ENCODE peak calls at places on chromosomes 11 and 22, in ten cellular contexts. One of them, this sample, is unnamed.

GRCh38 chr11:107999759-108000455 is 8.8 kb upstream of the CUL5 start:
- DNase-seq in AG10803: peak; percentile 21
- DNase-seq in bronchial epithelial cell: peak; percentile 63
- DNase-seq in BE2C: peak; percentile 62
- DNase-seq in MCF 10A: peak; percentile 61
- DNase-seq in right atrium auricular region: no peak
- DNase-seq in GM12865: peak; percentile 63
- DNase-seq in astrocyte of the spinal cord: peak; percentile 56
- DNase-seq in progenitor cell of endocrine pancreas: peak; percentile 30
- DNase-seq in kidney: no peak
- DNase-seq in this sample: peak; percentile 59

GRCh38 chr22:49740242-49740641 is 87.4 kb downstream of the BRD1 start:
- DNase-seq in AG10803: no peak
- DNase-seq in bronchial epithelial cell: no peak
- DNase-seq in BE2C: no peak
- DNase-seq in MCF 10A: no peak
- DNase-seq in right atrium auricular region: no peak
- DNase-seq in GM12865: no peak
- DNase-seq in astrocyte of the spinal cord: no peak
- DNase-seq in progenitor cell of endocrine pancreas: no peak
- DNase-seq in kidney: peak; percentile 22
- DNase-seq in this sample: no peak

GRCh38 chr11:44467413-44467812 is 98.0 kb upstream of the CD82 start:
- DNase-seq in AG10803: no peak
- DNase-seq in bronchial epithelial cell: no peak
- DNase-seq in BE2C: no peak
- DNase-seq in MCF 10A: no peak
- DNase-seq in right atrium auricular region: no peak
- DNase-seq in GM12865: no peak
- DNase-seq in astrocyte of the spinal cord: no peak
- DNase-seq in progenitor cell of endocrine pancreas: no peak
- DNase-seq in kidney: no peak
- DNase-seq in this sample: no peak

GRCh38 chr11:64998690-64999431 is 2.1 kb upstream of the BATF2 start:
- DNase-seq in AG10803: no peak
- DNase-seq in bronchial epithelial cell: no peak
- DNase-seq in BE2C: no peak
- DNase-seq in MCF 10A: no peak
- DNase-seq in right atrium auricular region: no peak
- DNase-seq in GM12865: no peak
- DNase-seq in astrocyte of the spinal cord: no peak
- DNase-seq in progenitor cell of endocrine pancreas: no peak
- DNase-seq in kidney: no peak
- DNase-seq in this sample: no peak

GRCh38 chr11:44788536-44789227 is 61.9 kb downstream of the TSPAN18 start:
- DNase-seq in AG10803: peak; percentile 45
- DNase-seq in bronchial epithelial cell: no peak
- DNase-seq in BE2C: no peak
- DNase-seq in MCF 10A: no peak
- DNase-seq in right atrium auricular region: no peak
- DNase-seq in GM12865: no peak
- DNase-seq in astrocyte of the spinal cord: peak; percentile 32
- DNase-seq in progenitor cell of endocrine pancreas: no peak
- DNase-seq in kidney: no peak
- DNase-seq in this sample: no peak

GRCh38 chr22:23847991-23848864 is 9.4 kb upstream of the DERL3 start:
- DNase-seq in AG10803: no peak
- DNase-seq in bronchial epithelial cell: no peak
- DNase-seq in BE2C: no peak
- DNase-seq in MCF 10A: no peak
- DNase-seq in right atrium auricular region: no peak
- DNase-seq in GM12865: no peak
- DNase-seq in astrocyte of the spinal cord: no peak
- DNase-seq in progenitor cell of endocrine pancreas: no peak
- DNase-seq in kidney: peak; percentile 67
- DNase-seq in this sample: no peak

GRCh38 chr11:111939836-111940604 is 2.9 kb downstream of the DIXDC1 start:
- DNase-seq in AG10803: peak; percentile 87
- DNase-seq in bronchial epithelial cell: peak; percentile 87
- DNase-seq in BE2C: peak; percentile 65
- DNase-seq in MCF 10A: peak; percentile 75
- DNase-seq in right atrium auricular region: peak; percentile 34
- DNase-seq in GM12865: no peak
- DNase-seq in astrocyte of the spinal cord: peak; percentile 90
- DNase-seq in progenitor cell of endocrine pancreas: no peak
- DNase-seq in kidney: no peak
- DNase-seq in this sample: peak; percentile 76

GRCh38 chr11:4766420-4767043 is 3.2 kb downstream of the OR51F1 start:
- DNase-seq in AG10803: no peak
- DNase-seq in bronchial epithelial cell: no peak
- DNase-seq in BE2C: no peak
- DNase-seq in MCF 10A: no peak
- DNase-seq in right atrium auricular region: no peak
- DNase-seq in GM12865: no peak
- DNase-seq in astrocyte of the spinal cord: no peak
- DNase-seq in progenitor cell of endocrine pancreas: no peak
- DNase-seq in kidney: no peak
- DNase-seq in this sample: no peak

GRCh38 chr22:44380716-44381500 is 68.2 kb upstream of the SHISAL1 start:
- DNase-seq in AG10803: no peak
- DNase-seq in bronchial epithelial cell: no peak
- DNase-seq in BE2C: no peak
- DNase-seq in MCF 10A: no peak
- DNase-seq in right atrium auricular region: no peak
- DNase-seq in GM12865: no peak
- DNase-seq in astrocyte of the spinal cord: no peak
- DNase-seq in progenitor cell of endocrine pancreas: no peak
- DNase-seq in kidney: peak; percentile 36
- DNase-seq in this sample: no peak

GRCh38 chr11:12691473-12691872 is 17.3 kb downstream of the TEAD1 start:
- DNase-seq in AG10803: no peak
- DNase-seq in bronchial epithelial cell: no peak
- DNase-seq in BE2C: no peak
- DNase-seq in MCF 10A: no peak
- DNase-seq in right atrium auricular region: no peak
- DNase-seq in GM12865: no peak
- DNase-seq in astrocyte of the spinal cord: peak; percentile 52
- DNase-seq in progenitor cell of endocrine pancreas: no peak
- DNase-seq in kidney: no peak
- DNase-seq in this sample: no peak
- TF ChIP-seq CTCF in AG10803: no peak
- TF ChIP-seq CTCF in bronchial epithelial cell: no peak
- TF ChIP-seq CTCF in BE2C: no peak
- TF ChIP-seq CTCF in MCF 10A: no peak
- TF ChIP-seq CTCF in right atrium auricular region: no peak
- TF ChIP-seq CTCF in GM12865: no peak
- TF ChIP-seq CTCF in astrocyte of the spinal cord: no peak
- TF ChIP-seq CTCF in progenitor cell of endocrine pancreas: no peak
- TF ChIP-seq CTCF in kidney: no peak
- TF ChIP-seq CTCF in this sample: no peak

GRCh38 chr22:36334081-36334831 is 53.5 kb downstream of the MYH9 start:
- DNase-seq in AG10803: no peak
- DNase-seq in bronchial epithelial cell: no peak
- DNase-seq in BE2C: peak; percentile 70
- DNase-seq in MCF 10A: no peak
- DNase-seq in right atrium auricular region: no peak
- DNase-seq in GM12865: no peak
- DNase-seq in astrocyte of the spinal cord: no peak
- DNase-seq in progenitor cell of endocrine pancreas: no peak
- DNase-seq in kidney: no peak
- DNase-seq in this sample: no peak
- TF ChIP-seq CTCF in AG10803: peak; percentile 9
- TF ChIP-seq CTCF in bronchial epithelial cell: peak; percentile 56
- TF ChIP-seq CTCF in BE2C: peak; percentile 46
- TF ChIP-seq CTCF in MCF 10A: no peak
- TF ChIP-seq CTCF in right atrium auricular region: peak; percentile 50
- TF ChIP-seq CTCF in GM12865: no peak
- TF ChIP-seq CTCF in astrocyte of the spinal cord: peak; percentile 40
- TF ChIP-seq CTCF in progenitor cell of endocrine pancreas: no peak
- TF ChIP-seq CTCF in kidney: no peak
- TF ChIP-seq CTCF in this sample: peak; percentile 10

GRCh38 chr11:130405428-130405827 is 23.0 kb downstream of the ADAMTS8 start:
- DNase-seq in AG10803: no peak
- DNase-seq in bronchial epithelial cell: no peak
- DNase-seq in BE2C: no peak
- DNase-seq in MCF 10A: no peak
- DNase-seq in right atrium auricular region: no peak
- DNase-seq in GM12865: no peak
- DNase-seq in astrocyte of the spinal cord: no peak
- DNase-seq in progenitor cell of endocrine pancreas: no peak
- DNase-seq in kidney: no peak
- DNase-seq in this sample: no peak

GRCh38 chr11:130409618-130410388 is 18.6 kb downstream of the ADAMTS8 start:
- DNase-seq in AG10803: no peak
- DNase-seq in bronchial epithelial cell: no peak
- DNase-seq in BE2C: no peak
- DNase-seq in MCF 10A: no peak
- DNase-seq in right atrium auricular region: no peak
- DNase-seq in GM12865: no peak
- DNase-seq in astrocyte of the spinal cord: no peak
- DNase-seq in progenitor cell of endocrine pancreas: no peak
- DNase-seq in kidney: no peak
- DNase-seq in this sample: no peak

GRCh38 chr11:130408401-130408890 is 20.0 kb downstream of the ADAMTS8 start:
- DNase-seq in AG10803: no peak
- DNase-seq in bronchial epithelial cell: no peak
- DNase-seq in BE2C: no peak
- DNase-seq in MCF 10A: no peak
- DNase-seq in right atrium auricular region: no peak
- DNase-seq in GM12865: no peak
- DNase-seq in astrocyte of the spinal cord: no peak
- DNase-seq in progenitor cell of endocrine pancreas: no peak
- DNase-seq in kidney: no peak
- DNase-seq in this sample: no peak

GRCh38 chr11:130408901-130409300 is 19.5 kb downstream of the ADAMTS8 start:
- DNase-seq in AG10803: no peak
- DNase-seq in bronchial epithelial cell: no peak
- DNase-seq in BE2C: no peak
- DNase-seq in MCF 10A: no peak
- DNase-seq in right atrium auricular region: no peak
- DNase-seq in GM12865: no peak
- DNase-seq in astrocyte of the spinal cord: no peak
- DNase-seq in progenitor cell of endocrine pancreas: no peak
- DNase-seq in kidney: no peak
- DNase-seq in this sample: no peak

DNA sequence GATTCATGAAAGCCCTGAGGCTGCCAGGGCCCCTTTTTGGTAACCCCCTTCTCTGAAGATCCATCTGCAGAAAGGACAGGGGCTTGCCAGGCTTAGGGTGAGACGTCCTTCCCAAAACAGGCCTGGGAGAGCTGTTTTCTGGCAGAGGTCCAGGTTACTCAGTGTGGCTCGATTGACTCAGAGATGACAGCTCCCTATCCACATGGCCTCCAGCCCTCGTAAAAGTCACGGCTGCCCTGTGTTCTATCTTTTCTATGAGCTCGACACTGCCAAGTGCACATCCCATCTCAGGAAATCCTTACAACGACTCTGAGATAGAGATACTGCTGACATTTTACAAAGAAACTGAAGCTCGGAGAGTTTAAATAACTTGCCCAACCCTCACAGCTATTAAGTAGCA is 20.4 kb downstream of the ADAMTS8 start:
- DNase-seq in AG10803: peak; percentile 85
- DNase-seq in bronchial epithelial cell: peak; percentile 93
- DNase-seq in BE2C: no peak
- DNase-seq in MCF 10A: peak; percentile 94
- DNase-seq in right atrium auricular region: peak; percentile 84
- DNase-seq in GM12865: no peak
- DNase-seq in astrocyte of the spinal cord: peak; percentile 57
- DNase-seq in progenitor cell of endocrine pancreas: no peak
- DNase-seq in kidney: no peak
- DNase-seq in this sample: peak; percentile 50
- TF ChIP-seq CTCF in AG10803: no peak
- TF ChIP-seq CTCF in bronchial epithelial cell: no peak
- TF ChIP-seq CTCF in BE2C: no peak
- TF ChIP-seq CTCF in MCF 10A: no peak
- TF ChIP-seq CTCF in right atrium auricular region: no peak
- TF ChIP-seq CTCF in GM12865: no peak
- TF ChIP-seq CTCF in astrocyte of the spinal cord: no peak
- TF ChIP-seq CTCF in progenitor cell of endocrine pancreas: no peak
- TF ChIP-seq CTCF in kidney: no peak
- TF ChIP-seq CTCF in this sample: no peak

GRCh38 chr11:119099707-119100106 is 1.9 kb downstream of the DPAGT1 start:
- DNase-seq in AG10803: no peak
- DNase-seq in bronchial epithelial cell: no peak
- DNase-seq in BE2C: no peak
- DNase-seq in MCF 10A: no peak
- DNase-seq in right atrium auricular region: no peak
- DNase-seq in GM12865: no peak
- DNase-seq in astrocyte of the spinal cord: no peak
- DNase-seq in progenitor cell of endocrine pancreas: no peak
- DNase-seq in kidney: no peak
- DNase-seq in this sample: no peak

GRCh38 chr11:119100960-119101349 is 698 bp downstream of the DPAGT1 start:
- DNase-seq in AG10803: no peak
- DNase-seq in bronchial epithelial cell: no peak
- DNase-seq in BE2C: no peak
- DNase-seq in MCF 10A: no peak
- DNase-seq in right atrium auricular region: no peak
- DNase-seq in GM12865: no peak
- DNase-seq in astrocyte of the spinal cord: no peak
- DNase-seq in progenitor cell of endocrine pancreas: no peak
- DNase-seq in kidney: no peak
- DNase-seq in this sample: no peak

GRCh38 chr11:119101367-119101758 is 290 bp downstream of the DPAGT1 start:
- DNase-seq in AG10803: no peak
- DNase-seq in bronchial epithelial cell: no peak
- DNase-seq in BE2C: no peak
- DNase-seq in MCF 10A: peak; percentile 41
- DNase-seq in right atrium auricular region: no peak
- DNase-seq in GM12865: peak; percentile 73
- DNase-seq in astrocyte of the spinal cord: no peak
- DNase-seq in progenitor cell of endocrine pancreas: peak; percentile 54
- DNase-seq in kidney: no peak
- DNase-seq in this sample: no peak

GRCh38 chr11:119101759-119102423 is at the start of gene DPAGT1:
- DNase-seq in AG10803: peak; percentile 96
- DNase-seq in bronchial epithelial cell: peak; percentile 96
- DNase-seq in BE2C: peak; percentile 93
- DNase-seq in MCF 10A: peak; percentile 99
- DNase-seq in right atrium auricular region: peak; percentile 97
- DNase-seq in GM12865: peak; percentile 96
- DNase-seq in astrocyte of the spinal cord: peak; percentile 98
- DNase-seq in progenitor cell of endocrine pancreas: peak; percentile 61
- DNase-seq in kidney: peak; percentile 94
- DNase-seq in this sample: peak; percentile 98

GRCh38 chr11:119100246-119100959 is 1.2 kb downstream of the DPAGT1 start:
- DNase-seq in AG10803: peak; percentile 65
- DNase-seq in bronchial epithelial cell: peak; percentile 51
- DNase-seq in BE2C: peak; percentile 41
- DNase-seq in MCF 10A: peak; percentile 67
- DNase-seq in right atrium auricular region: no peak
- DNase-seq in GM12865: no peak
- DNase-seq in astrocyte of the spinal cord: peak; percentile 47
- DNase-seq in progenitor cell of endocrine pancreas: no peak
- DNase-seq in kidney: no peak
- DNase-seq in this sample: peak; percentile 66
- TF ChIP-seq CTCF in AG10803: peak; percentile 63
- TF ChIP-seq CTCF in bronchial epithelial cell: peak; percentile 44
- TF ChIP-seq CTCF in BE2C: peak; percentile 70
- TF ChIP-seq CTCF in MCF 10A: peak; percentile 51
- TF ChIP-seq CTCF in right atrium auricular region: peak; percentile 27
- TF ChIP-seq CTCF in GM12865: peak; percentile 17
- TF ChIP-seq CTCF in astrocyte of the spinal cord: peak; percentile 44
- TF ChIP-seq CTCF in progenitor cell of endocrine pancreas: peak; percentile 17
- TF ChIP-seq CTCF in kidney: no peak
- TF ChIP-seq CTCF in this sample: peak; percentile 55

GRCh38 chr22:17366830-17367229 is 2.4 kb upstream of the CECR2 start:
- DNase-seq in AG10803: no peak
- DNase-seq in bronchial epithelial cell: no peak
- DNase-seq in BE2C: peak; percentile 47
- DNase-seq in MCF 10A: no peak
- DNase-seq in right atrium auricular region: no peak
- DNase-seq in GM12865: peak; percentile 29
- DNase-seq in astrocyte of the spinal cord: no peak
- DNase-seq in progenitor cell of endocrine pancreas: peak; percentile 29
- DNase-seq in kidney: no peak
- DNase-seq in this sample: no peak
- TF ChIP-seq CTCF in AG10803: no peak
- TF ChIP-seq CTCF in bronchial epithelial cell: no peak
- TF ChIP-seq CTCF in BE2C: peak; percentile 45
- TF ChIP-seq CTCF in MCF 10A: no peak
- TF ChIP-seq CTCF in right atrium auricular region: peak; percentile 69
- TF ChIP-seq CTCF in GM12865: peak; percentile 18
- TF ChIP-seq CTCF in astrocyte of the spinal cord: peak; percentile 11
- TF ChIP-seq CTCF in progenitor cell of endocrine pancreas: peak; percentile 53
- TF ChIP-seq CTCF in kidney: no peak
- TF ChIP-seq CTCF in this sample: peak; percentile 45

This sample was measured in fibroblast of pulmonary artery.